ENCODE peak calls at places on chromosome 13, in seven cellular contexts. Z, K, M, F, C, E and T are unnamed samples.

GRCh38 chr13:73025212-73026012 is 33.4 kb upstream of the KLF5 start:
- DNase-seq in M (no peak), Z (peak; percentile 13), C (no peak), E (peak; percentile 45), K (no peak), F (no peak), T (no peak)

GRCh38 chr13:48485447-48485846 is 47.4 kb downstream of the RCBTB2 start:
- DNase-seq in M (no peak), K (no peak), E (no peak), F (no peak), C (no peak), Z (no peak), T (no peak)

GRCh38 chr13:45529758-45530157 is 65.0 kb downstream of the COG3 start:
- DNase-seq in F (no peak), M (no peak), K (no peak), E (no peak), C (no peak), Z (no peak), T (no peak)

GRCh38 chr13:100887729-100888151 is 213.1 kb upstream of the TMTC4 start:
- DNase-seq in F (no peak), K (peak; percentile 89), E (peak; percentile 79), Z (peak; percentile 2), C (no peak), M (no peak), T (no peak)

GRCh38 chr13:111912453-111912866 is 154.5 kb upstream of the SOX1 start:
- DNase-seq in C (peak; percentile 3), M (no peak), Z (no peak), K (no peak), F (no peak), E (no peak), T (no peak)

GRCh38 chr13:94390881-94391280 is 88.6 kb downstream of the DCT start:
- DNase-seq in E (peak; percentile 75), Z (no peak), F (no peak), K (no peak), M (no peak), C (no peak), T (no peak)

GRCh38 chr13:112844879-112845278 is 124.1 kb upstream of the MCF2L start:
- DNase-seq in K (no peak), E (no peak), Z (no peak), F (no peak), M (no peak), C (no peak), T (no peak)

GRCh38 chr13:41660426-41660825 is 203.1 kb downstream of the RGCC start:
- DNase-seq in M (no peak), C (no peak), K (no peak), Z (no peak), E (no peak), F (no peak), T (no peak)

GRCh38 chr13:94481966-94482365 is 2.5 kb upstream of the DCT start:
- DNase-seq in Z (peak; percentile 40), C (no peak), K (peak; percentile 45), M (no peak), E (peak; percentile 77), F (peak; percentile 10), T (no peak)

GRCh38 chr13:33352520-33352919 is 67.0 kb upstream of the STARD13 start:
- DNase-seq in Z (no peak), C (no peak), K (no peak), M (no peak), F (no peak), E (no peak), T (no peak)

GRCh38 chr13:23399254-23399796 is 34.2 kb downstream of the SACS start:
- DNase-seq in Z (no peak), M (no peak), K (no peak), F (no peak), C (no peak), E (no peak), T (no peak)

GRCh38 chr13:86383151-86383550 is 583.9 kb upstream of the SLITRK6 start:
- DNase-seq in C (no peak), E (no peak), M (no peak), F (no peak), Z (no peak), K (no peak), T (no peak)

GRCh38 chr13:72638059-72638815 is 89.2 kb downstream of the MZT1 start:
- DNase-seq in E (peak; percentile 53), C (no peak), K (no peak), M (no peak), Z (peak; percentile 73), F (no peak), T (no peak)

GRCh38 chr13:72293206-72293605 is 426.2 kb upstream of the DACH1 start:
- DNase-seq in K (no peak), E (peak; percentile 49), C (no peak), Z (no peak), F (no peak), M (no peak), T (no peak)

GRCh38 chr13:22002893-22003292 is 332.0 kb downstream of the FGF9 start:
- DNase-seq in K (no peak), F (no peak), C (no peak), Z (no peak), M (no peak), E (no peak), T (no peak)

GRCh38 chr13:35159041-35159440 is 217.0 kb downstream of the NBEA start:
- DNase-seq in F (no peak), M (no peak), Z (no peak), K (no peak), C (no peak), E (no peak), T (no peak)

GRCh38 chr13:98484289-98485219 is 92.4 kb downstream of the STK24 start:
- DNase-seq in E (peak; percentile 96), K (peak; percentile 99), F (peak; percentile 91), M (peak; percentile 90), C (peak; percentile 58), Z (peak; percentile 98), T (no peak)

DNA sequence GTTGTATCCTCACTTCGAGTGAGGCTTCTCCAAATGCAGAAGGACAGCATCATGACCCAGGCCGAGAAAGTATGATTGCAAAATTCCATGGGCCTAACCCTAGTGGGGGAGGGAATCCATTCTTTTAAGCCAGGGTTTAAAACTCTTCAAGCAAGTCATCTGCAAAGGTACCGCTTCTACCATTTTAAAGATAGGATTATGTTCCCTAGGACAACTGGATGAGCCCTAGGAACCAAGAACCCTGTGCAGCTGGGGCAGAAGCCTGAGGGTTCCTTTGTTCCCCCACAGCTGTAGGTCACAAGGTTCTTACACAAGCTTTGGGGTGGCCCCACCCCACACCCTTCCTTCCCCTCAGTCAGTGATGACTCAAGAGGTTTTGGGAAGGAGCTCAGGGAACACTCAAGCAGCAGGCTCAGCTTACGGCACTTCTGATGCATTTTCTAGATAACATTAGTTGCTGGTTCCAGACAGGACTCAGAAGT is 13.5 kb downstream of the ARL11 start:
- DNase-seq in M (peak; percentile 89), C (no peak), E (peak; percentile 85), F (no peak), K (peak; percentile 70), Z (peak; percentile 62), T (peak; percentile 28)
- H3K27ac ChIP-seq in M (peak overlapping the region; percentile 59), C (no peak overlapping the region), E (peak overlapping the region; percentile 69), F (no peak overlapping the region), K (no peak overlapping the region), Z (peak overlapping the region; percentile 60), T (no peak overlapping the region)

GRCh38 chr13:46598140-46598819 is 45.3 kb downstream of the LRCH1 start:
- DNase-seq in C (no peak), M (no peak), F (no peak), K (no peak), Z (no peak), E (no peak), T (no peak)
- H3K27ac ChIP-seq in C (no peak overlapping the region), M (peak overlapping the region; percentile 50), F (no peak overlapping the region), K (no peak overlapping the region), Z (no peak overlapping the region), E (no peak overlapping the region), T (no peak overlapping the region)

GRCh38 chr13:43057653-43058317 is 34.4 kb downstream of the DNAJC15 start:
- DNase-seq in E (peak; percentile 58), K (peak; percentile 18), Z (no peak), F (no peak), M (no peak), C (no peak), T (no peak)

GRCh38 chr13:43054803-43055802 is 31.7 kb downstream of the DNAJC15 start:
- DNase-seq in M (no peak), C (peak; percentile 66), Z (no peak), F (no peak), E (peak; percentile 87), K (peak; percentile 80), T (peak; percentile 3)

GRCh38 chr13:43061496-43062280 is 38.3 kb downstream of the DNAJC15 start:
- DNase-seq in F (no peak), K (no peak), Z (no peak), C (no peak), E (no peak), M (no peak), T (no peak)

GRCh38 chr13:43058318-43058674 is 34.9 kb downstream of the DNAJC15 start:
- DNase-seq in F (peak; percentile 16), K (peak; percentile 48), E (peak; percentile 69), M (no peak), C (no peak), Z (peak; percentile 83), T (no peak)

GRCh38 chr13:43058836-43059235 is 35.5 kb downstream of the DNAJC15 start:
- DNase-seq in C (no peak), F (no peak), E (peak; percentile 48), M (no peak), Z (no peak), K (peak; percentile 37), T (no peak)
- H3K27ac ChIP-seq in C (no peak overlapping the region), F (peak overlapping the region; percentile 80), E (peak overlapping the region; percentile 27), M (peak overlapping the region; percentile 4), Z (peak overlapping the region; percentile 60), K (peak overlapping the region; percentile 47), T (no peak overlapping the region)

DNA sequence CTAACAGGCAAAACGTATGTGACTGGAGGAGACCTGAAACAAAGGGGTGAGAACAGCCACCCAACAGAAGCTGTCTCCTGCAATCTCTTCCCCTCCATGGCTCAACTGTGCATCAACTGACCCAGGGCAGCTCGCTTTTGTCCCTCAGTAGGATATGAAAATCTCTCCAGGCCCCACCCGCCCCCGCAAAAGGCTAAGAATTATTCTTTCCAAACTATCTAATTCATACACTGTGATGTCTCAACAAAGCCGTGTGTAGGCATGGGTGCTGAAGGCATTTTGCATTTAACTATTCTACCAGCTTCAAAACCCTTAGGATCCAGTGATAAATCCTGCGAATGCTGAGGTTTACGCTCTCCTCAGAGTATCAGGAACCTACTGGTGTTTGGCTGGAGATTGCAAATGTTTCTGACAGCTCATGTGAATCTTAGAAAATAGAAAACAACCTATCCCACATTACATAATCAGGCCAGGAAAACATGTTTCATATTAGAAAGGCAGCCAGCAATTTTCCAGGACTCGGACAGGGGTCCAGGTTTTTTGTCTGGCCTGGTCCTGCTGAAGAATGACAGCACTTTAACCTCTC is 17.4 kb downstream of the DHRS12 start:
- DNase-seq in K (no peak), E (peak; percentile 5), Z (no peak), C (no peak), M (no peak), F (no peak), T (no peak)
- H3K27ac ChIP-seq in K (no peak overlapping the region), E (no peak overlapping the region), Z (no peak overlapping the region), C (peak overlapping the region; percentile 72), M (peak overlapping the region; percentile 56), F (no peak overlapping the region), T (no peak overlapping the region)

DNA sequence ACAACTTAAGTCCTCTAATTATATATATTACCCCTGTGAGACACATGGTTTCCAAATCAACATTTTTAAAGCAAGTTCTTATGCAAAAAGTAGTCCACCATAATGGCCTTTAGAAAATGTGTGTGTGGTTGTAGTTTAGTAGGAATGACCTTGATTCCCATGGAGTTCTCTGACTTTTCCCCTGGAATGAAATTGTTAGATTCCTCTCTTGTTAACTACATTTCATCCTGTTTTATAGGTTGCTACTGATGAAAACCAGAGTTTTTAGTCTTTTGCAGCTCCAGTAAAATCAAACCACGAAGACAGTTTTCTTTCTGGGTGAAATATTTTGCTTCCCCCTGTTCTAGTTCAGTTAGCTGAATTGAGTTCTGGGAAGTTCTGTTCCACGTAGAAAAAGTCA is 107.8 kb downstream of the RAB20 start:
- DNase-seq in Z (no peak), F (no peak), K (no peak), E (no peak), C (no peak), M (no peak), T (no peak)
- H3K27ac ChIP-seq in Z (no peak overlapping the region), F (no peak overlapping the region), K (no peak overlapping the region), E (no peak overlapping the region), C (no peak overlapping the region), M (no peak overlapping the region), T (no peak overlapping the region)